ENCODE peak calls at places on chromosomes 13 and 19, in eight cellular contexts. I is vagina, Z is cardiac muscle cell, A is tibial nerve, B is IMR-90, D is brain microvascular endothelial cell, G is dorsolateral prefrontal cortex, J is A549. X is an unnamed sample.

GRCh38 chr13:99473515-99473914 is 27.8 kb upstream of the TM9SF2 start:
- DNase-seq in G (no peak), B (no peak), D (no peak), Z (no peak), J (no peak), I (no peak), A (no peak), X (no peak)

GRCh38 chr19:39307233-39307821 is 11.1 kb downstream of the IFNL1 start:
- DNase-seq in Z (peak), B (no peak), A (no peak), J (no peak), I (no peak), D (no peak), G (no peak), X (no peak)

GRCh38 chr13:98890186-98890585 is 87.7 kb downstream of the DOCK9 start:
- DNase-seq in I (no peak), D (peak), Z (peak), G (peak), J (no peak), A (peak), B (peak), X (no peak)

GRCh38 chr19:19900124-19900523 is 622 bp upstream of the ZNF93 start:
- DNase-seq in J (no peak), D (peak), Z (peak), I (no peak), B (peak), A (no peak), G (no peak), X (no peak)

GRCh38 chr13:97212540-97213146 is 9.5 kb upstream of the MBNL2 start:
- DNase-seq in A (no peak), D (peak), B (peak), I (no peak), J (peak), G (no peak), Z (peak), X (no peak)

GRCh38 chr19:18762125-18763023 is 28.7 kb downstream of the COMP start:
- DNase-seq in B (no peak), D (no peak), I (no peak), Z (peak), G (no peak), J (no peak), A (peak), X (peak)

GRCh38 chr19:52961981-52962380 is 700 bp downstream of the ZNF816 start:
- DNase-seq in B (no peak), G (no peak), Z (no peak), I (no peak), A (no peak), D (peak), J (no peak), X (no peak)

GRCh38 chr19:42149447-42150202 is 17.4 kb upstream of the POU2F2 start:
- DNase-seq in B (no peak), D (no peak), I (no peak), J (no peak), Z (no peak), G (no peak), A (no peak), X (no peak)

GRCh38 chr19:13071444-13072205 is 31.0 kb downstream of the LYL1 start:
- DNase-seq in D (no peak), Z (no peak), G (no peak), I (no peak), A (no peak), B (no peak), J (no peak), X (no peak)

GRCh38 chr19:13974073-13974472 is 21.8 kb downstream of the DCAF15 start:
- DNase-seq in J (peak), Z (no peak), I (no peak), D (no peak), B (no peak), A (no peak), G (no peak), X (peak)

GRCh38 chr13:71820699-71821098 is 46.3 kb downstream of the DACH1 start:
- DNase-seq in Z (no peak), D (no peak), J (no peak), A (no peak), I (no peak), B (no peak), G (no peak), X (no peak)

GRCh38 chr19:18514800-18515682 is 6.8 kb downstream of the ELL start:
- DNase-seq in Z (peak), J (peak), B (peak), I (no peak), D (peak), A (peak), G (no peak), X (no peak)

GRCh38 chr19:27777726-27778125 is 1435.2 kb downstream of the UQCRFS1 start:
- DNase-seq in J (peak), D (no peak), I (no peak), G (no peak), A (no peak), B (no peak), Z (no peak), X (no peak)

GRCh38 chr19:8697671-8698432 is 743 bp downstream of the ACTL9 start:
- DNase-seq in G (no peak), I (peak), A (no peak), B (no peak), Z (no peak), J (no peak), D (no peak), X (no peak)

GRCh38 chr13:21164631-21165030 is 11.7 kb downstream of the SKA3 start:
- DNase-seq in G (no peak), Z (no peak), I (no peak), D (no peak), J (no peak), A (no peak), B (peak), X (no peak)

GRCh38 chr19:12289790-12290065 is 5.0 kb downstream of the ZNF44 start:
- DNase-seq in A (no peak), D (no peak), I (no peak), J (no peak), Z (no peak), G (no peak), B (no peak), X (no peak)

GRCh38 chr19:54160948-54161347 is 1.4 kb upstream of the LENG1 start:
- DNase-seq in D (no peak), Z (no peak), B (no peak), J (no peak), I (no peak), G (no peak), A (no peak), X (no peak)

GRCh38 chr13:79451500-79451962 is 29.4 kb upstream of the NDFIP2 start:
- DNase-seq in J (peak), D (peak), G (no peak), Z (peak), B (peak), A (no peak), I (no peak), X (no peak)

GRCh38 chr19:53463263-53463662 is 4.3 kb upstream of the ZNF813 start:
- DNase-seq in A (no peak), J (no peak), Z (no peak), G (peak), B (peak), D (no peak), I (no peak), X (no peak)

GRCh38 chr13:43303040-43303729 is 279.8 kb downstream of the DNAJC15 start:
- DNase-seq in Z (peak), G (peak), I (no peak), J (peak), A (no peak), B (peak), D (peak), X (no peak)

GRCh38 chr13:26710166-26710565 is 50.4 kb downstream of the GPR12 start:
- DNase-seq in Z (no peak), D (no peak), G (no peak), B (no peak), J (no peak), A (no peak), I (no peak), X (no peak)

GRCh38 chr13:35764359-35765015 is 288.0 kb upstream of the MAB21L1 start:
- DNase-seq in A (no peak), B (no peak), J (no peak), D (no peak), I (no peak), Z (no peak), G (no peak), X (no peak)

GRCh38 chr19:16309653-16310052 is 15.0 kb upstream of the KLF2 start:
- DNase-seq in Z (no peak), J (no peak), G (no peak), B (no peak), I (no peak), D (no peak), A (no peak), X (no peak)

GRCh38 chr19:1093811-1094553 is 1.2 kb downstream of the POLR2E start:
- DNase-seq in A (no peak), B (no peak), G (no peak), Z (no peak), D (no peak), I (no peak), J (no peak), X (no peak)
- H3K27ac ChIP-seq in A (no peak), B (peak), G (no peak), Z (no peak), D (no peak), I (peak), J (peak), X (peak)

DNA sequence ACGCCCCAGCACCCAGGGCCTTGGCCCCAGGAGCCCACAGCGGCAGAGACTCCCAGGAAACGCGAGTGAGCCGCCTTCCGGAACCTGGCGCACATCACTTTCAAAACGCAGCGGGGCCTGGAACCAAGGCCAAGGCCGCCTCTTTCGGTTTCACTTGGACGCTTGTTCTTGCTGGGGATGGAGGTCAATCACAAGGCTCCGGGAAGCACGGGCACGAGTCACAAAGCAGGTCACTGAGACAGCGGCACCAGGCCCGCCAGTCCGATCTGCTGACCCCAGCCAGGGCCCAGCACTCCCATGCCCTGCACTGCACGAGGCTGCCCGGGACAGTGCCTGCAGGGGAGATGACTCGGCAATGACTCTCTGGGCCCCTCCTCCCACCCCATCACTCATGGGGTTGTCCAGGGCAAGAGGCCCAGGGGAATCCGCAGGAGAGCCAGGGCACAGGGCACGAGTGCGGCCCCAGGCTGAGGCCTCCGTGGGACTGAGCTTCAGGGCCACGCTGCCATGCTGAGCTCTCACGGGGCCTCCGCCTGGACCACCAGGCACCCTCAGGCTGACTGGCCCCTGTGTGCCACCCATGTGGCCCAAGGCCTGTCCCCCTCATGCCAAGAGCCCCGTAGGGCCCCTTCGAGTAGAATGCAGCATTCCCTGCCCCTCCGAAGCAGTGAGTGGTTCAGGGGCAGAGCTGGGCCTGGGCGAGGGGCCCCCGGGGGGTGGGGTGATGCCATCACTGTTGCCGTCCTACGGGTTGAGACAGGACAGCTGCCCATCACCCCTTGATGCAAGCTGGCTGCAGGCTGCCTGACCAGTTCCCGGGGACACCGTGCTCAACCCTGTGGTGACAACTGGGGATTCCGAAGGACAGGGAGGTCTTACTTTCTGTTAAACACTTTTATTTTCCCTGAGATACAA is 4.9 kb downstream of the SBNO2 start:
- DNase-seq in Z (peak), A (no peak), G (peak), I (no peak), B (peak), J (peak), D (peak), X (no peak)
- H3K27ac ChIP-seq in Z (peak), A (peak), G (peak), I (peak), B (peak), J (peak), D (peak), X (peak)

GRCh38 chr19:31109626-31110025 is 239.6 kb downstream of the TSHZ3 start:
- DNase-seq in Z (no peak), A (no peak), D (no peak), I (no peak), B (no peak), G (no peak), J (no peak), X (no peak)
- H3K27ac ChIP-seq in Z (no peak), A (no peak), D (no peak), I (no peak), B (no peak), G (no peak), J (no peak), X (no peak)

GRCh38 chr13:65505941-65506340 is 1724.2 kb downstream of the PCDH9 start:
- DNase-seq in A (no peak), B (no peak), Z (no peak), D (no peak), I (no peak), J (no peak), G (no peak), X (no peak)

GRCh38 chr13:65508338-65508737 is 1721.8 kb downstream of the PCDH9 start:
- DNase-seq in I (no peak), Z (no peak), A (no peak), G (no peak), D (no peak), B (no peak), J (no peak), X (no peak)

GRCh38 chr13:65504213-65504612 is 1725.9 kb downstream of the PCDH9 start:
- DNase-seq in A (no peak), J (no peak), D (no peak), B (no peak), Z (no peak), G (no peak), I (no peak), X (no peak)

GRCh38 chr13:65508745-65509144 is 1721.4 kb downstream of the PCDH9 start:
- DNase-seq in I (no peak), A (no peak), G (no peak), D (no peak), J (no peak), Z (no peak), B (no peak), X (no peak)
- H3K27ac ChIP-seq in I (no peak), A (no peak), G (no peak), D (no peak), J (no peak), Z (no peak), B (no peak), X (no peak)

DNA sequence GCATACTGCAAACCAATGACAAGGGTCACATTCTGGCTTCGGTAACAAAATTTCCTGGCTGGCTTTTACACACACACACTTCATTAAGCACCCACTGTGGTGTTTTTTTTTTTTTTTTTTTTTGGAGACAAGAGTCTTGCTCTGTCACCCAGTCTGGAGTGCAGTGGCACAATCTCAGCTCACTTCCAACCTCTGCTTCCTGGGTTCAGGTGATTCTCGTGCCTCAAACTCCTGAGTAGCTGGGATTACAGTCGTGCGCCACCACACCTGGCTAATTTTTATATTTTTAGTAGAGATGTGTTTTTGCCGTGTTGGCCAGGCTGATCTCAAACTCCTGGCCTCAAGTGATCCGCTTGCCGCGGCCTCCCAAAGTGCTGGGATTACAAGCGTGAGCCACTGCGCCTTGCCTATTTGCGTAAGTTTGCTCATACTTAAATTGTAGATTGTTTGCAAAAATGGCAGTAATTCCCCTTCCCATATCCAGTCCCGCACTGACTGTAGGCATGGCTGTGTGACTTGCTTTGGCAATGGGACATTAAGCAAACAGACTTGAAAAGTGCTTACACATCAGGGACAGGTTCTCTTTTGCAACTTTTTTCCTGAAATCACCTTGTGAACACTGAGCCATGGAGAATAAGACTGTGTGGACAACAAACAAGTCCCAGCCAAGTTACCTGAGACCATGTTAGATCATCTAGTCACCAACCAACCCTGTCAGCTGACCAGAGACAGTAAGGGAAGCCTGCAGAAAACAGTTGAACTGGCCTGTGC is 42.1 kb upstream of the EBPL start:
- DNase-seq in J (no peak), I (no peak), A (no peak), B (peak), Z (peak), G (no peak), D (no peak), X (no peak)
- H3K27ac ChIP-seq in J (no peak), I (no peak), A (no peak), B (no peak), Z (peak), G (no peak), D (no peak), X (no peak)

GRCh38 chr19:40423227-40423566 is 2.6 kb downstream of the SERTAD1 start:
- DNase-seq in G (no peak), A (no peak), D (no peak), Z (no peak), B (no peak), I (no peak), J (no peak), X (no peak)
- H3K27ac ChIP-seq in G (no peak), A (no peak), D (no peak), Z (peak), B (no peak), I (peak), J (no peak), X (peak)

GRCh38 chr19:47779524-47780214 is 1.2 kb downstream of the SELENOW start:
- DNase-seq in B (no peak), I (no peak), J (no peak), A (peak), D (no peak), G (peak), Z (no peak), X (no peak)
- H3K27ac ChIP-seq in B (no peak), I (peak), J (peak), A (peak), D (no peak), G (peak), Z (peak), X (peak)

X was measured in HCT116.